ENCODE peak calls at places on chromosomes 6 and 20, in eight cellular contexts. V, D, N, C, M, R, F and W are unnamed samples.

GRCh38 chr6:17167327-17167979 is 65.6 kb downstream of the STMND1 start:
- DNase-seq in C (peak), V (no peak), N (no peak), R (no peak), D (peak), M (peak), F (no peak), W (no peak)

GRCh38 chr6:31401403-31401802 is 2.0 kb upstream of the MICA start:
- DNase-seq in R (peak), N (peak), M (no peak), D (no peak), V (no peak), F (no peak), C (peak), W (peak)

GRCh38 chr20:48236485-48237055 is 451.3 kb upstream of the SULF2 start:
- DNase-seq in V (no peak), F (no peak), C (no peak), D (no peak), R (peak), M (no peak), N (no peak), W (no peak)

GRCh38 chr6:39777661-39778060 is 14.5 kb upstream of the DAAM2 start:
- DNase-seq in M (no peak), F (no peak), D (peak), R (no peak), V (no peak), N (no peak), C (peak), W (no peak)

GRCh38 chr6:139475231-139475630 is 100.8 kb upstream of the CITED2 start:
- DNase-seq in R (no peak), N (no peak), F (no peak), M (no peak), C (no peak), D (no peak), V (no peak), W (no peak)

GRCh38 chr20:10721112-10721896 is 47.5 kb upstream of the JAG1 start:
- DNase-seq in R (no peak), V (no peak), N (no peak), F (no peak), M (no peak), C (no peak), D (no peak), W (no peak)

GRCh38 chr20:56733967-56734366 is 104.9 kb downstream of the TFAP2C start:
- DNase-seq in V (no peak), R (no peak), D (no peak), N (no peak), F (no peak), M (no peak), C (no peak), W (no peak)

GRCh38 chr6:153044295-153044694 is 41.8 kb upstream of the MTRF1L start:
- DNase-seq in N (no peak), M (no peak), D (no peak), C (no peak), F (no peak), V (no peak), R (no peak), W (no peak)

GRCh38 chr6:26065952-26066380 is 21.3 kb upstream of the HFE start:
- DNase-seq in R (peak), M (peak), V (no peak), N (peak), F (no peak), C (no peak), D (peak), W (no peak)

GRCh38 chr6:43628392-43629103 is 516 bp downstream of the GTPBP2 start:
- DNase-seq in M (peak), V (no peak), C (peak), R (peak), F (no peak), N (no peak), D (peak), W (no peak)

GRCh38 chr6:12483712-12484111 is 193.6 kb downstream of the EDN1 start:
- DNase-seq in M (no peak), V (no peak), C (no peak), F (peak), R (no peak), D (no peak), N (peak), W (peak)

GRCh38 chr20:52010541-52010940 is 181.0 kb downstream of the ZFP64 start:
- DNase-seq in C (no peak), M (no peak), R (no peak), V (no peak), N (no peak), D (no peak), F (no peak), W (no peak)

GRCh38 chr6:10170816-10171215 is 244.1 kb downstream of the TFAP2A start:
- DNase-seq in D (no peak), R (no peak), M (no peak), F (no peak), C (no peak), V (no peak), N (no peak), W (no peak)

GRCh38 chr20:41139227-41140093 is 2.1 kb downstream of the PLCG1 start:
- DNase-seq in N (no peak), D (no peak), C (no peak), F (no peak), M (no peak), R (no peak), V (no peak), W (no peak)

GRCh38 chr6:10395171-10395945 is 19.5 kb downstream of the TFAP2A start:
- DNase-seq in V (no peak), R (no peak), M (no peak), C (no peak), D (no peak), N (no peak), F (no peak), W (no peak)

GRCh38 chr6:63504777-63505384 is 67.4 kb upstream of the LOC128125822 start:
- DNase-seq in V (no peak), M (no peak), R (no peak), F (peak), C (no peak), D (no peak), N (no peak), W (no peak)

GRCh38 chr6:169752074-169752623 is 727 bp downstream of the ERMARD start:
- DNase-seq in D (no peak), R (no peak), M (no peak), V (no peak), N (no peak), C (no peak), F (no peak), W (no peak)

GRCh38 chr6:165729307-165729936 is 66.4 kb upstream of the PDE10A start:
- DNase-seq in F (peak), V (no peak), N (no peak), D (no peak), M (peak), C (no peak), R (peak), W (no peak)

GRCh38 chr20:19735446-19735845 is 22.6 kb upstream of the RIN2 start:
- DNase-seq in F (peak), C (peak), D (peak), V (no peak), N (peak), M (peak), R (peak), W (peak)

GRCh38 chr20:44637490-44638372 is 13.8 kb downstream of the ADA start:
- DNase-seq in F (no peak), R (no peak), V (no peak), D (no peak), M (no peak), C (peak), N (no peak), W (no peak)

GRCh38 chr20:46256293-46256692 is 52.0 kb downstream of the CDH22 start:
- DNase-seq in D (no peak), C (no peak), F (no peak), M (no peak), R (no peak), N (no peak), V (no peak), W (no peak)

GRCh38 chr6:82129814-82130213 is 117.7 kb downstream of the IBTK start:
- DNase-seq in D (no peak), N (no peak), F (no peak), M (no peak), C (no peak), V (no peak), R (no peak), W (no peak)

GRCh38 chr6:2630362-2630761 is 120.4 kb downstream of the MYLK4 start:
- DNase-seq in C (no peak), M (no peak), D (no peak), R (no peak), N (peak), V (no peak), F (peak), W (peak)

GRCh38 chr6:157059781-157060180 is 263.5 kb downstream of the TMEM242 start:
- DNase-seq in V (no peak), F (no peak), R (no peak), C (no peak), M (no peak), D (no peak), N (no peak), W (no peak)

GRCh38 chr20:15895560-15896084 is 677.6 kb downstream of the KIF16B start:
- DNase-seq in N (no peak), V (no peak), C (no peak), R (no peak), D (no peak), F (no peak), M (no peak), W (no peak)

GRCh38 chr6:43951063-43951755 is 176.0 kb downstream of the MRPL14 start:
- DNase-seq in C (peak), M (peak), F (no peak), R (peak), V (no peak), D (peak), N (no peak), W (no peak)

GRCh38 chr6:30006170-30007131 is 54.6 kb upstream of the POLR1H start:
- DNase-seq in N (no peak), V (no peak), R (peak), C (peak), D (peak), M (no peak), F (no peak), W (no peak)

GRCh38 chr6:110068592-110068967 is 90.5 kb downstream of the GPR6 start:
- DNase-seq in C (no peak), R (no peak), D (no peak), N (no peak), F (no peak), V (no peak), M (no peak), W (no peak)